ENCODE peak calls at places on chromosomes 5 and 9, in eight cellular contexts. A is astrocyte of the spinal cord, W is endothelial cell, N is Peyer's patch, X is progenitor cell of endocrine pancreas, Y is cardiac fibroblast, F is tibial artery, H is A549. C is an unnamed sample.

GRCh38 chr9:2565676-2566340 is 55.8 kb upstream of the VLDLR start:
- DNase-seq in A (no peak), W (no peak), N (no peak), X (no peak), Y (no peak), F (no peak), H (no peak), C (no peak)

GRCh38 chr5:93789173-93790070 is 48.0 kb upstream of the POU5F2 start:
- DNase-seq in A (peak; percentile 79), W (no peak), N (no peak), X (no peak), Y (peak; percentile 49), F (no peak), H (peak; percentile 22), C (no peak)

GRCh38 chr9:35436940-35437339 is 53.0 kb upstream of the RUSC2 start:
- DNase-seq in A (no peak), W (no peak), N (no peak), X (no peak), Y (no peak), F (no peak), H (no peak), C (no peak)

GRCh38 chr9:128416014-128416413 is 4.6 kb upstream of the CERCAM start:
- DNase-seq in A (no peak), W (no peak), N (no peak), X (no peak), Y (no peak), F (no peak), H (no peak), C (no peak)

GRCh38 chr9:116905131-116905724 is 218.1 kb downstream of the TRIM32 start:
- DNase-seq in A (no peak), W (no peak), N (no peak), X (no peak), Y (no peak), F (no peak), H (no peak), C (no peak)

GRCh38 chr5:122704247-122705036 is 70.4 kb upstream of the SNX2 start:
- DNase-seq in A (peak; percentile 56), W (no peak), N (no peak), X (no peak), Y (peak; percentile 81), F (no peak), H (peak; percentile 55), C (no peak)

GRCh38 chr5:111855356-111855755 is 98.4 kb upstream of the NREP start:
- DNase-seq in A (no peak), W (no peak), N (no peak), X (no peak), Y (no peak), F (no peak), H (no peak), C (no peak)

GRCh38 chr5:115800108-115800507 is 16.4 kb downstream of the CDO1 start:
- DNase-seq in A (no peak), W (no peak), N (no peak), X (no peak), Y (no peak), F (no peak), H (no peak), C (no peak)

GRCh38 chr9:110048976-110049698 is 158.8 kb downstream of the C9orf152 start:
- DNase-seq in A (peak; percentile 45), W (peak; percentile 26), N (peak; percentile 29), X (no peak), Y (peak; percentile 52), F (peak; percentile 73), H (no peak), C (peak; percentile 21)

GRCh38 chr5:17157916-17158529 is 59.4 kb upstream of the BASP1 start:
- DNase-seq in A (peak; percentile 59), W (peak; percentile 8), N (no peak), X (no peak), Y (peak; percentile 92), F (no peak), H (peak; percentile 79), C (no peak)

GRCh38 chr9:128055222-128056040 is 11.7 kb downstream of the NAIF1 start:
- DNase-seq in A (no peak), W (no peak), N (no peak), X (no peak), Y (peak; percentile 71), F (peak; percentile 89), H (no peak), C (no peak)

GRCh38 chr5:170143091-170143490 is 37.4 kb downstream of the FOXI1 start:
- DNase-seq in A (no peak), W (no peak), N (no peak), X (no peak), Y (no peak), F (no peak), H (no peak), C (no peak)

GRCh38 chr9:92763721-92764380 is 782 bp downstream of the BICD2 start:
- DNase-seq in A (no peak), W (peak; percentile 53), N (peak; percentile 52), X (no peak), Y (no peak), F (no peak), H (no peak), C (peak; percentile 34)

GRCh38 chr9:125785187-125785840 is 38.1 kb downstream of the PBX3 start:
- DNase-seq in A (peak; percentile 18), W (no peak), N (no peak), X (no peak), Y (peak; percentile 10), F (no peak), H (no peak), C (no peak)

GRCh38 chr5:147223343-147223742 is 11.5 kb upstream of the STK32A start:
- DNase-seq in A (peak; percentile 27), W (no peak), N (no peak), X (no peak), Y (peak; percentile 4), F (no peak), H (no peak), C (no peak)

GRCh38 chr5:147225938-147226337 is 8.9 kb upstream of the STK32A start:
- DNase-seq in A (no peak), W (no peak), N (no peak), X (no peak), Y (no peak), F (no peak), H (no peak), C (no peak)

GRCh38 chr5:147226512-147226911 is 8.3 kb upstream of the STK32A start:
- DNase-seq in A (no peak), W (no peak), N (no peak), X (no peak), Y (no peak), F (no peak), H (no peak), C (no peak)

DNA sequence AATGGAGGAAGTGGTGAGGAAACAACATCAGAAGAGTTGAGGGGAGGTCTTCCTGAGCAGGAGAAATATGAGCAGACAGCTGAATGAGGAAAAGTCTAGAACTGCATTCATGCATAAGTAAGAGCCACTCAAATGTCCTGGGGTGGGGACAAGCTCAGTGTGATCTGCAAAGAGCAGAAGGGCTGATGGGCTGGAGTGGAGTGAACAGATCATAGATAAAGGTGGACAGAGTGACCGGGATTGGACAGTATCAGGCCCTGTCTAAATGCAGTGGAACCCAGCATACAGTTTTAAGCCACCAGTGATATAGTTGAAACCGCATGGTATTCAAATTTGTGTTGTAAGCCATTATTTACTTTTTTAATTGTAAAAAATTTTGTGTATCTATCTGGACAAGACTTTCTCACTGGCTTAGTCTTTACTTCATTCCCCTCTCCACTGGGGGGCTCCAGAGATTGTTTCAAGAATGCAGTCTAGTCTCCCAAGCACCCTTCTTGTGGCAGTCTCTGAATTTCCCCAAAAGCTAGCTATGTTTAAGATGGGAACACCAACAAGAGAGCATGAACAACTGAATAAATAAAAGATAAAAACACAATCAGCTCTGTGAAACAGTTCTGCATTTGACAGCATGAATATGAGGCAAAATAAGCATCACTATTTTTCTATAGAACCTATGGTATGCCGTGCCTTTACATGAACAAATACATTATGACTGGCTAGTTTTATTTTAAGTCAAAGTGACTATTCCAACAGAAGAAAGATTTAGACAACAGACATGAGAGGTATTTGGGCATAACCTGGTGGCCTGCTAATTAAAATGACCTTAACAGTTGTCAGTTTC is 10.7 kb upstream of the STK32A start:
- DNase-seq in A (peak; percentile 63), W (peak; percentile 49), N (no peak), X (no peak), Y (peak; percentile 76), F (no peak), H (peak; percentile 38), C (no peak)
- TF ChIP-seq CTCF in A (peak; percentile 71), W (no peak), N (no peak), X (peak; percentile 65), Y (peak; percentile 70), F (peak; percentile 76), H (peak; percentile 63), C (peak; percentile 66)

GRCh38 chr9:133683494-133684460 is 47.6 kb downstream of the DBH start:
- DNase-seq in A (no peak), W (peak; percentile 40), N (peak; percentile 49), X (no peak), Y (peak; percentile 56), F (no peak), H (no peak), C (no peak)
- TF ChIP-seq CTCF in A (no peak), W (no peak), N (no peak), X (no peak), Y (peak; percentile 4), F (no peak), H (no peak), C (no peak)

DNA sequence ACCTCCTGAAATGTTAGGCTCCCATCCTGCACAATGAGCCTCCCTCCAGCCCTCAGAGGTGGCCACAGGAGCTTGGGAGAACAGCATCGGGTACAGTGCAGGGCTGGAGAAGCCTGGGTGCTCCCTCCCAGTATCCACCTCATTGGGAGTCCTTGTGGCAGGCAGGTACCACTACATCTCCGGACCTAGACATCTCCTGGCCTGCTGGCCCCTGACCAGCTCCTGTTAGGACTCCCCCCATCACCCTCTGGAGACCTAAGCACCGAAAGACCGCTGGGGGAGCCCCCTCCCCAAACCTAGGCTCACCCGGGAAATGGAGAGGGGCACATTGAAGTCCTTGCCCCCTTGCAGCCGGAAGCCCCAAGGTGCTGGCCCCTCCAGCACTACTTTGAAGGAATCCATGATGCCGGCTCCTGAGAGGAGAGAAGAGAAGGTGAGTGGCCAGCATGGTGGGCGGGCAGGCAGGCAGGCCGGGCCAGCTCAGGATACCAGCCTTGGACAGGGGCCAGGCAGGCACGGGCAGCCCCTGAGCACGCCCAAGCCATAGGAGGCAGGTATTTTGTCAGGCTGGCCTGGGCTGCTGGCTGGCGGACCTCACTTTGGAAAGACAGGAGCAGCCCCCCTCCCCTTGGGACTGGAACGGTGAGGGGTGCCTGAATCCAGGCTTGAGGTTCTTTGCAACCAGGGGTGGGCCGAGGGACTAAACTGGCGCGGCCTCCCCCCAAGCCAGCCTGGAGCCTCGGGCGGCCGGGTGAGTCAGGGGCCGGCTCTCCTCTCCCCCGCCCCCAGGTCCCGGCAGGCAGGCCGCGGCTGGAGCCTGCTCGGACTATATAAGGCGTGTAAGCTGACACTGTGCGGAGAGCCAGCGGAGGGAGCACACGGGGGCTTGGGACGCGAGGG is 1.0 kb downstream of the PDLIM7 start:
- DNase-seq in A (peak; percentile 97), W (peak; percentile 77), N (no peak), X (peak; percentile 72), Y (peak; percentile 94), F (peak; percentile 96), H (peak; percentile 86), C (peak; percentile 66)
- TF ChIP-seq CTCF in A (peak; percentile 51), W (peak; percentile 26), N (no peak), X (peak; percentile 53), Y (peak; percentile 42), F (peak; percentile 23), H (no peak), C (peak; percentile 52)

DNA sequence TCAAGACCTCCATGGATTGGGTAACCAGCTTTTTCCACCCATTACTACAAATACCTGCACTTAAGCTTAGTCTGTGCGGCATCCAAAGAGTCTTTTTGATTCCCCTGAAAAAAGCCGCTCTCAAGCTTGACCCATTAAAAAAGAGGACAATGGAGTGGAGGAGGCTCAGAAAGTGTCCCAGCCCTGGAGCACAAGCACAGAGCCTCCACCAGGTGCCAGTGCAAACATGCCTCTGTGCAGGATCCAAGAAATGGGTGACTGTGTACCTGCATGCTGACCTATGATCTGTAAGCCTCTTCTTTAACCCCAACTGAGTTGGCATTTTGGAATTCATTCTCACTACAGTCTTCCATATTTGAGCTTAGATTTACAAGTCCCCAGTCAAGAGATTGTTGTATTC is 168.3 kb upstream of the TLE4 start:
- DNase-seq in A (no peak), W (no peak), N (no peak), X (no peak), Y (no peak), F (no peak), H (no peak), C (no peak)
- TF ChIP-seq CTCF in A (no peak), W (no peak), N (no peak), X (no peak), Y (no peak), F (no peak), H (no peak), C (no peak)